ENCODE peak calls at places on chromosome 2, in ten cellular contexts. Z, X, A, L, Y, U, T, B, P and G are unnamed samples.

GRCh38 chr2:148965596-148966431 is 72.7 kb upstream of the LYPD6B start:
- DNase-seq in Z (no peak), X (no peak), A (no peak), L (no peak), Y (no peak), U (no peak), T (no peak), B (no peak), P (no peak), G (no peak)

GRCh38 chr2:196278491-196278911 is 107.1 kb upstream of the STK17B start:
- DNase-seq in Z (no peak), X (no peak), A (no peak), L (peak; percentile 26), Y (no peak), U (peak; percentile 90), T (no peak), B (peak; percentile 52), P (peak; percentile 95), G (no peak)

GRCh38 chr2:168534926-168535325 is 78.9 kb downstream of the CERS6 start:
- DNase-seq in Z (no peak), X (no peak), A (no peak), L (no peak), Y (no peak), U (no peak), T (no peak), B (no peak), P (no peak), G (no peak)

GRCh38 chr2:108124733-108125132 is 115.0 kb upstream of the SULT1C3 start:
- DNase-seq in Z (no peak), X (no peak), A (no peak), L (no peak), Y (no peak), U (no peak), T (no peak), B (no peak), P (no peak), G (no peak)

GRCh38 chr2:55779459-55780421 is 86.1 kb upstream of the PNPT1 start:
- DNase-seq in Z (peak; percentile 13), X (no peak), A (no peak), L (no peak), Y (peak; percentile 16), U (peak; percentile 66), T (no peak), B (no peak), P (peak; percentile 95), G (no peak)

GRCh38 chr2:8477511-8478132 is 204.2 kb upstream of the ID2 start:
- DNase-seq in Z (no peak), X (no peak), A (peak; percentile 48), L (peak; percentile 25), Y (no peak), U (no peak), T (no peak), B (no peak), P (no peak), G (no peak)

GRCh38 chr2:73827018-73827417 is 1.7 kb upstream of the STAMBP start:
- DNase-seq in Z (peak; percentile 24), X (no peak), A (no peak), L (no peak), Y (no peak), U (peak; percentile 20), T (no peak), B (no peak), P (peak; percentile 60), G (peak; percentile 34)

GRCh38 chr2:121071058-121071504 is 213.9 kb downstream of the TFCP2L1 start:
- DNase-seq in Z (peak; percentile 50), X (peak; percentile 12), A (peak; percentile 82), L (no peak), Y (no peak), U (peak; percentile 64), T (no peak), B (peak; percentile 63), P (peak; percentile 40), G (peak; percentile 68)

GRCh38 chr2:55875434-55876135 is 48.0 kb downstream of the EFEMP1 start:
- DNase-seq in Z (no peak), X (no peak), A (no peak), L (no peak), Y (no peak), U (peak; percentile 61), T (no peak), B (no peak), P (no peak), G (no peak)

GRCh38 chr2:68753318-68753717 is 18.7 kb downstream of the ARHGAP25 start:
- DNase-seq in Z (no peak), X (no peak), A (no peak), L (no peak), Y (no peak), U (no peak), T (no peak), B (no peak), P (no peak), G (no peak)

GRCh38 chr2:38384344-38384743 is 7.3 kb upstream of the ATL2 start:
- DNase-seq in Z (peak; percentile 24), X (no peak), A (no peak), L (no peak), Y (no peak), U (no peak), T (no peak), B (no peak), P (no peak), G (no peak)

GRCh38 chr2:212903413-212903812 is 248.0 kb downstream of the IKZF2 start:
- DNase-seq in Z (no peak), X (no peak), A (no peak), L (no peak), Y (no peak), U (no peak), T (no peak), B (no peak), P (no peak), G (no peak)

GRCh38 chr2:11573418-11574175 is 39.8 kb downstream of the GREB1 start:
- DNase-seq in Z (no peak), X (no peak), A (no peak), L (no peak), Y (no peak), U (no peak), T (no peak), B (no peak), P (no peak), G (no peak)

GRCh38 chr2:101305044-101305443 is 3.5 kb downstream of the RNF149 start:
- DNase-seq in Z (no peak), X (no peak), A (no peak), L (no peak), Y (no peak), U (no peak), T (no peak), B (no peak), P (no peak), G (no peak)

GRCh38 chr2:172496096-172496709 is 59.7 kb upstream of the PDK1 start:
- DNase-seq in Z (no peak), X (no peak), A (no peak), L (no peak), Y (no peak), U (no peak), T (no peak), B (no peak), P (no peak), G (no peak)

GRCh38 chr2:188291617-188292445 is at the start of gene GULP1:
- DNase-seq in Z (peak; percentile 70), X (peak; percentile 46), A (peak; percentile 36), L (no peak), Y (peak; percentile 54), U (peak; percentile 62), T (no peak), B (no peak), P (peak; percentile 82), G (peak; percentile 28)

GRCh38 chr2:40418614-40419013 is 33.3 kb downstream of the SLC8A1 start:
- DNase-seq in Z (no peak), X (no peak), A (no peak), L (no peak), Y (no peak), U (no peak), T (no peak), B (no peak), P (no peak), G (no peak)

GRCh38 chr2:216616083-216616678 is 17.0 kb upstream of the IGFBP2 start:
- DNase-seq in Z (no peak), X (no peak), A (no peak), L (no peak), Y (no peak), U (no peak), T (no peak), B (no peak), P (no peak), G (no peak)